ENCODE peak calls at places on chromosome 12, in six cellular contexts. One of them, this sample, is unnamed.
A peak's percentile ranks its signal among the peaks of the same experiment; 100 is the strongest.

GRCh38 chr12:112354399-112354798 is 27.8 kb downstream of the HECTD4 start:
- DNase-seq in nephron progenitor cell: no peak
- DNase-seq in activated CD4-positive, alpha-beta T cell treated with anti-CD3 and anti-CD28 coated beads, Interleukin-2, amount 50 U/mL, for 48 hours: no peak
- DNase-seq in KBM-7: no peak
- DNase-seq in CD8-positive, alpha-beta memory T cell: no peak
- DNase-seq in psoas muscle: no peak
- DNase-seq in this sample: no peak

GRCh38 chr12:13805038-13805437 is 176.4 kb downstream of the GRIN2B start:
- DNase-seq in nephron progenitor cell: no peak
- DNase-seq in CD8-positive, alpha-beta memory T cell: no peak
- DNase-seq in psoas muscle: no peak
- DNase-seq in KBM-7: no peak
- DNase-seq in activated CD4-positive, alpha-beta T cell treated with anti-CD3 and anti-CD28 coated beads, Interleukin-2, amount 50 U/mL, for 48 hours: no peak
- DNase-seq in this sample: no peak

GRCh38 chr12:122665349-122665748 is 37.8 kb downstream of the HCAR2 start:
- DNase-seq in CD8-positive, alpha-beta memory T cell: no peak
- DNase-seq in activated CD4-positive, alpha-beta T cell treated with anti-CD3 and anti-CD28 coated beads, Interleukin-2, amount 50 U/mL, for 48 hours: no peak
- DNase-seq in KBM-7: no peak
- DNase-seq in psoas muscle: no peak
- DNase-seq in nephron progenitor cell: no peak
- DNase-seq in this sample: no peak

GRCh38 chr12:27970391-27970980 is 2.0 kb downstream of the PTHLH start:
- DNase-seq in CD8-positive, alpha-beta memory T cell: no peak
- DNase-seq in activated CD4-positive, alpha-beta T cell treated with anti-CD3 and anti-CD28 coated beads, Interleukin-2, amount 50 U/mL, for 48 hours: peak; percentile 12
- DNase-seq in nephron progenitor cell: peak; percentile 61
- DNase-seq in KBM-7: peak; percentile 21
- DNase-seq in psoas muscle: peak; percentile 54
- DNase-seq in this sample: no peak

GRCh38 chr12:42846782-42847181 is 257.2 kb upstream of the PRICKLE1 start:
- DNase-seq in activated CD4-positive, alpha-beta T cell treated with anti-CD3 and anti-CD28 coated beads, Interleukin-2, amount 50 U/mL, for 48 hours: no peak
- DNase-seq in KBM-7: no peak
- DNase-seq in psoas muscle: no peak
- DNase-seq in CD8-positive, alpha-beta memory T cell: no peak
- DNase-seq in nephron progenitor cell: no peak
- DNase-seq in this sample: no peak

GRCh38 chr12:8992086-8992409 is 2.7 kb downstream of the KLRG1 start:
- DNase-seq in KBM-7: no peak
- DNase-seq in CD8-positive, alpha-beta memory T cell: no peak
- DNase-seq in activated CD4-positive, alpha-beta T cell treated with anti-CD3 and anti-CD28 coated beads, Interleukin-2, amount 50 U/mL, for 48 hours: no peak
- DNase-seq in psoas muscle: no peak
- DNase-seq in nephron progenitor cell: no peak
- DNase-seq in this sample: no peak

GRCh38 chr12:66052988-66053615 is 77.4 kb downstream of the LLPH start:
- DNase-seq in KBM-7: no peak
- DNase-seq in activated CD4-positive, alpha-beta T cell treated with anti-CD3 and anti-CD28 coated beads, Interleukin-2, amount 50 U/mL, for 48 hours: no peak
- DNase-seq in CD8-positive, alpha-beta memory T cell: no peak
- DNase-seq in psoas muscle: no peak
- DNase-seq in nephron progenitor cell: no peak
- DNase-seq in this sample: no peak

GRCh38 chr12:49975370-49975761 is 2.6 kb downstream of the AQP6 start:
- DNase-seq in activated CD4-positive, alpha-beta T cell treated with anti-CD3 and anti-CD28 coated beads, Interleukin-2, amount 50 U/mL, for 48 hours: no peak
- DNase-seq in nephron progenitor cell: no peak
- DNase-seq in KBM-7: no peak
- DNase-seq in CD8-positive, alpha-beta memory T cell: no peak
- DNase-seq in psoas muscle: peak; percentile 45
- DNase-seq in this sample: no peak

GRCh38 chr12:116018282-116018681 is 259.2 kb downstream of the MED13L start:
- DNase-seq in activated CD4-positive, alpha-beta T cell treated with anti-CD3 and anti-CD28 coated beads, Interleukin-2, amount 50 U/mL, for 48 hours: no peak
- DNase-seq in KBM-7: no peak
- DNase-seq in psoas muscle: no peak
- DNase-seq in nephron progenitor cell: no peak
- DNase-seq in CD8-positive, alpha-beta memory T cell: no peak
- DNase-seq in this sample: no peak

GRCh38 chr12:26287666-26288408 is 92.5 kb downstream of the SSPN start:
- DNase-seq in KBM-7: no peak
- DNase-seq in activated CD4-positive, alpha-beta T cell treated with anti-CD3 and anti-CD28 coated beads, Interleukin-2, amount 50 U/mL, for 48 hours: no peak
- DNase-seq in CD8-positive, alpha-beta memory T cell: no peak
- DNase-seq in psoas muscle: peak; percentile 49
- DNase-seq in nephron progenitor cell: no peak
- DNase-seq in this sample: peak; percentile 48

GRCh38 chr12:2191534-2192153 is 138.9 kb downstream of the CACNA1C start:
- DNase-seq in CD8-positive, alpha-beta memory T cell: no peak
- DNase-seq in nephron progenitor cell: no peak
- DNase-seq in activated CD4-positive, alpha-beta T cell treated with anti-CD3 and anti-CD28 coated beads, Interleukin-2, amount 50 U/mL, for 48 hours: no peak
- DNase-seq in KBM-7: no peak
- DNase-seq in psoas muscle: no peak
- DNase-seq in this sample: no peak

GRCh38 chr12:3182426-3182825 is 105.2 kb downstream of the TSPAN9 start:
- DNase-seq in KBM-7: no peak
- DNase-seq in nephron progenitor cell: no peak
- DNase-seq in CD8-positive, alpha-beta memory T cell: no peak
- DNase-seq in psoas muscle: no peak
- DNase-seq in activated CD4-positive, alpha-beta T cell treated with anti-CD3 and anti-CD28 coated beads, Interleukin-2, amount 50 U/mL, for 48 hours: no peak
- DNase-seq in this sample: no peak

GRCh38 chr12:82981150-82981549 is 294.4 kb downstream of the TMTC2 start:
- DNase-seq in KBM-7: no peak
- DNase-seq in activated CD4-positive, alpha-beta T cell treated with anti-CD3 and anti-CD28 coated beads, Interleukin-2, amount 50 U/mL, for 48 hours: no peak
- DNase-seq in nephron progenitor cell: no peak
- DNase-seq in CD8-positive, alpha-beta memory T cell: no peak
- DNase-seq in psoas muscle: no peak
- DNase-seq in this sample: no peak

GRCh38 chr12:40738856-40739255 is 46.6 kb downstream of the CNTN1 start:
- DNase-seq in psoas muscle: no peak
- DNase-seq in nephron progenitor cell: no peak
- DNase-seq in activated CD4-positive, alpha-beta T cell treated with anti-CD3 and anti-CD28 coated beads, Interleukin-2, amount 50 U/mL, for 48 hours: no peak
- DNase-seq in CD8-positive, alpha-beta memory T cell: no peak
- DNase-seq in KBM-7: no peak
- DNase-seq in this sample: no peak